ENCODE peak calls at places on chromosomes 7 and 10, in ten cellular contexts. G is AG09309, Q is PC-9, H is nephron progenitor cell, K is uterus, J is ELR, F is caudate nucleus, B is amniotic stem cell, L is cerebellar cortex, Y is foreskin fibroblast. M is an unnamed sample.

GRCh38 chr7:110774066-110774465 is 316.9 kb upstream of the LRRN3 start:
- DNase-seq in F (no peak), Y (no peak), K (no peak), G (no peak), H (no peak), B (no peak), J (no peak), L (no peak), Q (peak), M (no peak)

GRCh38 chr7:104230606-104231005 is 22.8 kb upstream of the ORC5 start:
- DNase-seq in Y (peak), Q (no peak), J (no peak), F (no peak), B (no peak), G (no peak), L (no peak), K (no peak), H (no peak), M (no peak)

GRCh38 chr7:75737856-75738603 is 711 bp downstream of the HIP1 start:
- DNase-seq in L (peak), Y (peak), B (no peak), J (peak), K (no peak), F (no peak), Q (no peak), H (peak), G (no peak), M (no peak)

GRCh38 chr10:102611514-102612095 is 32.7 kb upstream of the TRIM8 start:
- DNase-seq in Q (no peak), K (peak), G (no peak), J (peak), B (no peak), F (no peak), L (no peak), H (no peak), Y (peak), M (no peak)

GRCh38 chr7:51878869-51879268 is 562.3 kb upstream of the COBL start:
- DNase-seq in K (no peak), G (no peak), F (no peak), Y (no peak), J (no peak), H (no peak), B (no peak), Q (no peak), L (no peak), M (no peak)

GRCh38 chr7:133633055-133633454 is 380.2 kb downstream of the EXOC4 start:
- DNase-seq in F (no peak), Q (peak), Y (peak), B (no peak), L (no peak), J (peak), H (no peak), G (peak), K (no peak), M (no peak)

GRCh38 chr10:101639141-101639900 is 51.2 kb downstream of the DPCD start:
- DNase-seq in J (no peak), F (no peak), Y (no peak), K (no peak), H (no peak), Q (no peak), L (peak), B (no peak), G (no peak), M (no peak)

GRCh38 chr10:79296431-79296830 is 50.8 kb upstream of the PPIF start:
- DNase-seq in B (no peak), H (no peak), Q (no peak), K (no peak), J (no peak), F (no peak), L (no peak), G (no peak), Y (no peak), M (no peak)

GRCh38 chr10:99582255-99582770 is 37.9 kb downstream of the SLC25A28 start:
- DNase-seq in B (no peak), G (no peak), Q (no peak), J (no peak), Y (no peak), K (no peak), F (no peak), H (no peak), L (no peak), M (no peak)

GRCh38 chr10:124688889-124689670 is 55.1 kb downstream of the FAM53B start:
- DNase-seq in Q (no peak), G (no peak), F (no peak), Y (no peak), H (no peak), L (no peak), J (no peak), B (no peak), K (no peak), M (no peak)

GRCh38 chr10:26090032-26090431 is 126.5 kb upstream of the GAD2 start:
- DNase-seq in Q (no peak), L (no peak), B (no peak), J (no peak), H (no peak), Y (no peak), F (no peak), G (no peak), K (no peak), M (no peak)

GRCh38 chr7:153390955-153391354 is 631.4 kb downstream of the ACTR3B start:
- DNase-seq in Q (no peak), J (no peak), K (no peak), H (no peak), F (no peak), G (no peak), L (no peak), B (no peak), Y (no peak), M (no peak)

GRCh38 chr7:135320277-135320676 is 86.6 kb downstream of the STRA8 start:
- DNase-seq in F (no peak), H (no peak), J (peak), Y (peak), L (peak), B (peak), K (peak), Q (no peak), G (peak), M (peak)